ENCODE peak calls at places on chromosome 2, in ten cellular contexts. One of them, this sample, is unnamed.

GRCh38 chr2:84946204-84947009 is 24.6 kb upstream of the KCMF1 start:
- DNase-seq in PC-3: peak; percentile 98
- DNase-seq in astrocyte of the spinal cord: peak; percentile 74
- DNase-seq in GM13976: peak; percentile 78
- DNase-seq in GM13977: peak; percentile 80
- DNase-seq in mucosa of descending colon: peak; percentile 68
- DNase-seq in colonic mucosa: peak; percentile 86
- DNase-seq in A549: peak; percentile 95
- DNase-seq in psoas muscle: no peak
- DNase-seq in GM10248: peak; percentile 78
- DNase-seq in this sample: peak; percentile 75

GRCh38 chr2:39429738-39430137 is 7.3 kb downstream of the MAP4K3 start:
- DNase-seq in PC-3: no peak
- DNase-seq in astrocyte of the spinal cord: no peak
- DNase-seq in GM13976: no peak
- DNase-seq in GM13977: no peak
- DNase-seq in mucosa of descending colon: no peak
- DNase-seq in colonic mucosa: no peak
- DNase-seq in A549: no peak
- DNase-seq in psoas muscle: no peak
- DNase-seq in GM10248: no peak
- DNase-seq in this sample: no peak

GRCh38 chr2:25251461-25252273 is 83.3 kb upstream of the POMC start:
- DNase-seq in PC-3: peak; percentile 30
- DNase-seq in astrocyte of the spinal cord: peak; percentile 43
- DNase-seq in GM13976: peak; percentile 89
- DNase-seq in GM13977: peak; percentile 92
- DNase-seq in mucosa of descending colon: peak; percentile 72
- DNase-seq in colonic mucosa: peak; percentile 79
- DNase-seq in A549: peak; percentile 67
- DNase-seq in psoas muscle: peak; percentile 71
- DNase-seq in GM10248: peak; percentile 88
- DNase-seq in this sample: peak; percentile 91

GRCh38 chr2:129369437-129369836 is 610.0 kb upstream of the RAB6C start:
- DNase-seq in PC-3: no peak
- DNase-seq in astrocyte of the spinal cord: no peak
- DNase-seq in GM13976: peak; percentile 56
- DNase-seq in GM13977: peak; percentile 67
- DNase-seq in mucosa of descending colon: no peak
- DNase-seq in colonic mucosa: no peak
- DNase-seq in A549: no peak
- DNase-seq in psoas muscle: no peak
- DNase-seq in GM10248: peak; percentile 39
- DNase-seq in this sample: peak; percentile 30

GRCh38 chr2:18373664-18374063 is 186.8 kb downstream of the RDH14 start:
- DNase-seq in PC-3: no peak
- DNase-seq in astrocyte of the spinal cord: peak; percentile 48
- DNase-seq in GM13976: no peak
- DNase-seq in GM13977: no peak
- DNase-seq in mucosa of descending colon: no peak
- DNase-seq in colonic mucosa: no peak
- DNase-seq in A549: no peak
- DNase-seq in psoas muscle: no peak
- DNase-seq in GM10248: no peak
- DNase-seq in this sample: no peak

GRCh38 chr2:10276481-10277292 is 26.0 kb upstream of the HPCAL1 start:
- DNase-seq in PC-3: no peak
- DNase-seq in astrocyte of the spinal cord: no peak
- DNase-seq in GM13976: no peak
- DNase-seq in GM13977: no peak
- DNase-seq in mucosa of descending colon: no peak
- DNase-seq in colonic mucosa: no peak
- DNase-seq in A549: no peak
- DNase-seq in psoas muscle: peak; percentile 41
- DNase-seq in GM10248: no peak
- DNase-seq in this sample: no peak

GRCh38 chr2:195319112-195319460 is 337.9 kb upstream of the SLC39A10 start:
- DNase-seq in PC-3: peak; percentile 84
- DNase-seq in astrocyte of the spinal cord: peak; percentile 70
- DNase-seq in GM13976: no peak
- DNase-seq in GM13977: no peak
- DNase-seq in mucosa of descending colon: no peak
- DNase-seq in colonic mucosa: no peak
- DNase-seq in A549: peak; percentile 12
- DNase-seq in psoas muscle: no peak
- DNase-seq in GM10248: no peak
- DNase-seq in this sample: no peak

GRCh38 chr2:159617651-159618050 is 1.3 kb upstream of the BAZ2B start:
- DNase-seq in PC-3: peak; percentile 17
- DNase-seq in astrocyte of the spinal cord: peak; percentile 24
- DNase-seq in GM13976: no peak
- DNase-seq in GM13977: no peak
- DNase-seq in mucosa of descending colon: peak; percentile 64
- DNase-seq in colonic mucosa: peak; percentile 44
- DNase-seq in A549: no peak
- DNase-seq in psoas muscle: no peak
- DNase-seq in GM10248: no peak
- DNase-seq in this sample: no peak

GRCh38 chr2:18740428-18740827 is 151.1 kb upstream of the NT5C1B start:
- DNase-seq in PC-3: no peak
- DNase-seq in astrocyte of the spinal cord: peak; percentile 66
- DNase-seq in GM13976: no peak
- DNase-seq in GM13977: no peak
- DNase-seq in mucosa of descending colon: no peak
- DNase-seq in colonic mucosa: no peak
- DNase-seq in A549: no peak
- DNase-seq in psoas muscle: no peak
- DNase-seq in GM10248: no peak
- DNase-seq in this sample: no peak

GRCh38 chr2:194559964-194560363 is 1097.1 kb upstream of the SLC39A10 start:
- DNase-seq in PC-3: no peak
- DNase-seq in astrocyte of the spinal cord: no peak
- DNase-seq in GM13976: no peak
- DNase-seq in GM13977: no peak
- DNase-seq in mucosa of descending colon: no peak
- DNase-seq in colonic mucosa: no peak
- DNase-seq in A549: no peak
- DNase-seq in psoas muscle: no peak
- DNase-seq in GM10248: no peak
- DNase-seq in this sample: no peak

DNA sequence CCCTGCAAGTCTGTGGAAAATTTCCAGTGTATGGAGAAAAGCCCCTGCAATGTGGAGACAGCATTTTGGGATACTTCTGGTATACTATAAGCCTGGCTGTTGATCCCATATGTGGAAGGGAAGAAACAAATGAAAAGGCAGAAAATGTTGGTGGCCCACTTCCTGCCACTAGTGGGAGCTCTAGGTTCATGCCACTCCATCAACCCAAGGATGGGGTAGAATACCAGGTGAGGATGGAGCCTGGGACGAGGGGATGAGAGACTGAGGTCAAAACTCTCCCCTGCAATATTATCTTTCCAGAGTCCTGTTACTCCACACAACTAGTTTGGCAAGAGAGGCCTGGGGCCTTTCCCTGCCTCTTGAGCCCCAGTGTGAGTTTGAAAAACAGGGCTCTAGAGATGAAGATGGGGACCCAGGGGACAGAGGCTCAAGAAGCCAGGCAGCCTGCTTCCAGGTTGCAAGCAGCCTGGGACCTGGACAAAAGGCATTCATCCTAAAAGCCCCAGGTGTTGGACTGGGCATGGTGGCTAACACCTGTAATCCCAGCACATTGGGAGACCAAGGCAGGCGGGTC is 31.9 kb downstream of the BMP10 start:
- DNase-seq in PC-3: peak; percentile 58
- DNase-seq in astrocyte of the spinal cord: no peak
- DNase-seq in GM13976: peak; percentile 44
- DNase-seq in GM13977: no peak
- DNase-seq in mucosa of descending colon: peak; percentile 49
- DNase-seq in colonic mucosa: no peak
- DNase-seq in A549: peak; percentile 27
- DNase-seq in psoas muscle: no peak
- DNase-seq in GM10248: peak; percentile 27
- DNase-seq in this sample: no peak
- TF ChIP-seq CTCF in PC-3: peak; percentile 80
- TF ChIP-seq CTCF in astrocyte of the spinal cord: peak; percentile 66
- TF ChIP-seq CTCF in GM13976: peak; percentile 37
- TF ChIP-seq CTCF in GM13977: peak; percentile 42
- TF ChIP-seq CTCF in mucosa of descending colon: no peak
- TF ChIP-seq CTCF in colonic mucosa: peak; percentile 37
- TF ChIP-seq CTCF in A549: peak; percentile 31
- TF ChIP-seq CTCF in psoas muscle: peak; percentile 28
- TF ChIP-seq CTCF in GM10248: no peak
- TF ChIP-seq CTCF in this sample: peak; percentile 31

GRCh38 chr2:239736358-239737143 is 288.6 kb downstream of the NDUFA10 start:
- DNase-seq in PC-3: no peak
- DNase-seq in astrocyte of the spinal cord: no peak
- DNase-seq in GM13976: no peak
- DNase-seq in GM13977: no peak
- DNase-seq in mucosa of descending colon: no peak
- DNase-seq in colonic mucosa: no peak
- DNase-seq in A549: no peak
- DNase-seq in psoas muscle: peak; percentile 44
- DNase-seq in GM10248: no peak
- DNase-seq in this sample: no peak

GRCh38 chr2:239734436-239735005 is 290.6 kb downstream of the NDUFA10 start:
- DNase-seq in PC-3: no peak
- DNase-seq in astrocyte of the spinal cord: no peak
- DNase-seq in GM13976: no peak
- DNase-seq in GM13977: no peak
- DNase-seq in mucosa of descending colon: no peak
- DNase-seq in colonic mucosa: no peak
- DNase-seq in A549: no peak
- DNase-seq in psoas muscle: no peak
- DNase-seq in GM10248: no peak
- DNase-seq in this sample: no peak

GRCh38 chr2:239735829-239736357 is 289.2 kb downstream of the NDUFA10 start:
- DNase-seq in PC-3: no peak
- DNase-seq in astrocyte of the spinal cord: no peak
- DNase-seq in GM13976: no peak
- DNase-seq in GM13977: no peak
- DNase-seq in mucosa of descending colon: no peak
- DNase-seq in colonic mucosa: no peak
- DNase-seq in A549: no peak
- DNase-seq in psoas muscle: peak; percentile 41
- DNase-seq in GM10248: no peak
- DNase-seq in this sample: no peak

GRCh38 chr2:239737144-239737463 is 288.0 kb downstream of the NDUFA10 start:
- DNase-seq in PC-3: no peak
- DNase-seq in astrocyte of the spinal cord: no peak
- DNase-seq in GM13976: no peak
- DNase-seq in GM13977: no peak
- DNase-seq in mucosa of descending colon: no peak
- DNase-seq in colonic mucosa: no peak
- DNase-seq in A549: no peak
- DNase-seq in psoas muscle: peak; percentile 23
- DNase-seq in GM10248: no peak
- DNase-seq in this sample: no peak

DNA sequence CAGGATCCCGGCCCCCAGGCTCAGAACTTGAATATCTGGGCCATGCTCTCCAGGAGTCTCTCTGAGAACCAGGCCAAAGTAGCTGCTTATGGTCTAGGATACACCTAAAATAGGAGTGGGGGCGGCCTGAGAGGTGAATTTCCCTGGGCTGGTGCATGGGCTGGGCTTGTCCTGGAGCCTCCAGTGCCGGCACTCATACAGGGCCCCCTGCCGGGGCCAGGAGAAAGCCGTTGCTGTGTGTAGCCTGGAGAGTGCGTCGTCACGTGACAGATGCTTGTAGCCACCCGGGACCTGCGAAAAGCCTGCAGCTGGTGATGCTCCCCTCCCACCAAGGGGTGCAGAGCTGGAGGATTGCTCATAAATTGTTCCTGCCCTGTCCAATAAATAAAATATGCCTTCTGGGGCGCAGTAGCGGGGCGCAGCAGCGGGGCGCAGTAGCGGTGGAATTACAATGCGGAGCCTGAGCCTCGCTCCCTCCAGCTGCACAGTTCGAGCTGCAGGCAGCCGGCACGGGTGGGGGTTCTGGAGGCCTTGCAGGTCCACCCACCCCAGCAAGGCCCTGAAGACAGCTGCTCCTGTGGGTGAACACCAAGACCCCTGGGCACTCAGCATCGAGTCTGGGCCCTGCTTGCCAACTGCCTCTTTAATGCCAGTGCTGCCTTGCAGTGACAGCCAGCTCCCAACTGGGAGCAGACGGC is 289.9 kb downstream of the NDUFA10 start:
- DNase-seq in PC-3: no peak
- DNase-seq in astrocyte of the spinal cord: no peak
- DNase-seq in GM13976: no peak
- DNase-seq in GM13977: no peak
- DNase-seq in mucosa of descending colon: no peak
- DNase-seq in colonic mucosa: no peak
- DNase-seq in A549: no peak
- DNase-seq in psoas muscle: peak; percentile 61
- DNase-seq in GM10248: no peak
- DNase-seq in this sample: no peak
- TF ChIP-seq CTCF in PC-3: no peak
- TF ChIP-seq CTCF in astrocyte of the spinal cord: no peak
- TF ChIP-seq CTCF in GM13976: no peak
- TF ChIP-seq CTCF in GM13977: no peak
- TF ChIP-seq CTCF in mucosa of descending colon: no peak
- TF ChIP-seq CTCF in colonic mucosa: no peak
- TF ChIP-seq CTCF in A549: no peak
- TF ChIP-seq CTCF in psoas muscle: peak; percentile 8
- TF ChIP-seq CTCF in GM10248: no peak
- TF ChIP-seq CTCF in this sample: no peak

GRCh38 chr2:239979243-239980023 is 45.7 kb downstream of the NDUFA10 start:
- DNase-seq in PC-3: no peak
- DNase-seq in astrocyte of the spinal cord: peak; percentile 38
- DNase-seq in GM13976: no peak
- DNase-seq in GM13977: no peak
- DNase-seq in mucosa of descending colon: no peak
- DNase-seq in colonic mucosa: no peak
- DNase-seq in A549: no peak
- DNase-seq in psoas muscle: no peak
- DNase-seq in GM10248: no peak
- DNase-seq in this sample: no peak
- TF ChIP-seq CTCF in PC-3: no peak
- TF ChIP-seq CTCF in astrocyte of the spinal cord: peak; percentile 71
- TF ChIP-seq CTCF in GM13976: no peak
- TF ChIP-seq CTCF in GM13977: no peak
- TF ChIP-seq CTCF in mucosa of descending colon: no peak
- TF ChIP-seq CTCF in colonic mucosa: no peak
- TF ChIP-seq CTCF in A549: no peak
- TF ChIP-seq CTCF in psoas muscle: no peak
- TF ChIP-seq CTCF in GM10248: no peak
- TF ChIP-seq CTCF in this sample: no peak

DNA sequence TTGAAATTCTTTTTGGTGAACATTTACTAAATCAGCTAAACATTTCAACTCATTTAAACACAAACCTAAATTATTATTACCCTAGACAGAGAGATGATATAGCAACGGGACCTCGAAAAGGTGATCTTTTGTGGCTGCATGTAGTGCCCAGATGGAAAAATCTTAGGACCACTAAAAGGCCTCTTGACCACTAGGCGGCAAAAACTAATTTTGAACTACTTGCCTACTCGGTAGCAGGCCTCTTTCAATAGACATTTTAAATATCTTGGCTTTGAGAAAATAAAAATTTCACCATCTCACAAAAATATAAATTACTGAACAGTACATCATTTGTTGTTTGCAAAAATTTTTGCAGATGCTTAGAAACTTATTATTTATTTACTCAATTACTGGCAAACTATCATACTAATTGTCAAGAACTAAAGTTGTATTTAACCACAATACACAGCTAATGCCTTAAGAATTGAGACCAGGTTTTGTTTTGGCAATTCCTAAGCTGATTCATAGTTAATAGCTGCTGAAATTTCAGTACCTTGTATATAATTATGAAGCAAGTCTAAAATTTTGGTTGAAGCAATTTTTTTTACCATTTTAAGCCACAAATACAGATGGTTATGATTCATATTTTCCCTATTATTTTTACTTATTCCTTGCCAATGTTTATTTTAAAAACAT is 9.4 kb downstream of the COL3A1 start:
- DNase-seq in PC-3: peak; percentile 72
- DNase-seq in astrocyte of the spinal cord: peak; percentile 68
- DNase-seq in GM13976: no peak
- DNase-seq in GM13977: no peak
- DNase-seq in mucosa of descending colon: no peak
- DNase-seq in colonic mucosa: no peak
- DNase-seq in A549: no peak
- DNase-seq in psoas muscle: no peak
- DNase-seq in GM10248: no peak
- DNase-seq in this sample: no peak
- TF ChIP-seq CTCF in PC-3: peak; percentile 76
- TF ChIP-seq CTCF in astrocyte of the spinal cord: peak; percentile 51
- TF ChIP-seq CTCF in GM13976: peak; percentile 8
- TF ChIP-seq CTCF in GM13977: peak; percentile 22
- TF ChIP-seq CTCF in mucosa of descending colon: no peak
- TF ChIP-seq CTCF in colonic mucosa: no peak
- TF ChIP-seq CTCF in A549: no peak
- TF ChIP-seq CTCF in psoas muscle: peak; percentile 23
- TF ChIP-seq CTCF in GM10248: no peak
- TF ChIP-seq CTCF in this sample: no peak